ENCODE peak calls at places on chromosomes 5 and 9, in eight cellular contexts. One of them, this sample, is unnamed.
A peak's percentile ranks its signal among the peaks of the same experiment; 100 is the strongest.

GRCh38 chr5:1152771-1153282 is 41.0 kb upstream of the SLC12A7 start:
- DNase-seq in GM23338: no peak
- DNase-seq in right atrium auricular region: no peak
- DNase-seq in Caco-2: no peak
- DNase-seq in heart right ventricle: no peak
- DNase-seq in psoas muscle: no peak
- DNase-seq in stomach: no peak
- DNase-seq in CD8-positive, alpha-beta T cell: no peak
- DNase-seq in this sample: peak; percentile 29

GRCh38 chr5:53557386-53557785 is 3.1 kb upstream of the NDUFS4 start:
- DNase-seq in right atrium auricular region: no peak
- DNase-seq in stomach: no peak
- DNase-seq in heart right ventricle: no peak
- DNase-seq in GM23338: no peak
- DNase-seq in Caco-2: no peak
- DNase-seq in CD8-positive, alpha-beta T cell: no peak
- DNase-seq in psoas muscle: no peak
- DNase-seq in this sample: no peak

GRCh38 chr5:79151933-79152671 is 40.5 kb downstream of the BHMT start:
- DNase-seq in right atrium auricular region: no peak
- DNase-seq in psoas muscle: no peak
- DNase-seq in CD8-positive, alpha-beta T cell: no peak
- DNase-seq in heart right ventricle: no peak
- DNase-seq in stomach: no peak
- DNase-seq in Caco-2: no peak
- DNase-seq in GM23338: peak; percentile 46
- DNase-seq in this sample: peak; percentile 20

GRCh38 chr5:125042243-125042887 is 295.9 kb upstream of the ZNF608 start:
- DNase-seq in stomach: no peak
- DNase-seq in GM23338: no peak
- DNase-seq in CD8-positive, alpha-beta T cell: no peak
- DNase-seq in Caco-2: no peak
- DNase-seq in psoas muscle: no peak
- DNase-seq in heart right ventricle: no peak
- DNase-seq in right atrium auricular region: no peak
- DNase-seq in this sample: peak; percentile 14

GRCh38 chr5:138230981-138231589 is 18.0 kb upstream of the CDC23 start:
- DNase-seq in heart right ventricle: peak; percentile 23
- DNase-seq in CD8-positive, alpha-beta T cell: no peak
- DNase-seq in stomach: peak; percentile 50
- DNase-seq in GM23338: no peak
- DNase-seq in right atrium auricular region: no peak
- DNase-seq in psoas muscle: no peak
- DNase-seq in Caco-2: no peak
- DNase-seq in this sample: no peak

GRCh38 chr5:110086658-110087388 is 397.1 kb downstream of the MAN2A1 start:
- DNase-seq in stomach: no peak
- DNase-seq in GM23338: no peak
- DNase-seq in right atrium auricular region: no peak
- DNase-seq in psoas muscle: peak; percentile 39
- DNase-seq in CD8-positive, alpha-beta T cell: peak; percentile 49
- DNase-seq in Caco-2: no peak
- DNase-seq in heart right ventricle: no peak
- DNase-seq in this sample: no peak

GRCh38 chr5:11483630-11484029 is 420.6 kb downstream of the CTNND2 start:
- DNase-seq in GM23338: no peak
- DNase-seq in right atrium auricular region: no peak
- DNase-seq in heart right ventricle: no peak
- DNase-seq in stomach: no peak
- DNase-seq in Caco-2: no peak
- DNase-seq in CD8-positive, alpha-beta T cell: no peak
- DNase-seq in psoas muscle: no peak
- DNase-seq in this sample: no peak

GRCh38 chr5:139684881-139685749 is 37.0 kb downstream of the CXXC5 start:
- DNase-seq in right atrium auricular region: no peak
- DNase-seq in CD8-positive, alpha-beta T cell: no peak
- DNase-seq in GM23338: peak; percentile 43
- DNase-seq in psoas muscle: peak; percentile 71
- DNase-seq in heart right ventricle: no peak
- DNase-seq in stomach: peak; percentile 75
- DNase-seq in Caco-2: no peak
- DNase-seq in this sample: no peak

GRCh38 chr5:154779105-154779504 is 23.9 kb downstream of the LARP1 start:
- DNase-seq in Caco-2: no peak
- DNase-seq in heart right ventricle: no peak
- DNase-seq in psoas muscle: no peak
- DNase-seq in CD8-positive, alpha-beta T cell: no peak
- DNase-seq in right atrium auricular region: no peak
- DNase-seq in GM23338: no peak
- DNase-seq in stomach: no peak
- DNase-seq in this sample: no peak

GRCh38 chr5:1118231-1118698 is 6.4 kb upstream of the SLC12A7 start:
- DNase-seq in heart right ventricle: no peak
- DNase-seq in GM23338: no peak
- DNase-seq in CD8-positive, alpha-beta T cell: no peak
- DNase-seq in right atrium auricular region: no peak
- DNase-seq in psoas muscle: peak; percentile 74
- DNase-seq in Caco-2: no peak
- DNase-seq in stomach: no peak
- DNase-seq in this sample: no peak

GRCh38 chr9:87497604-87498045 is at the start of gene DAPK1:
- DNase-seq in GM23338: peak; percentile 87
- DNase-seq in heart right ventricle: peak; percentile 21
- DNase-seq in right atrium auricular region: no peak
- DNase-seq in CD8-positive, alpha-beta T cell: no peak
- DNase-seq in Caco-2: peak; percentile 68
- DNase-seq in psoas muscle: peak; percentile 62
- DNase-seq in stomach: peak; percentile 79
- DNase-seq in this sample: peak; percentile 80

GRCh38 chr9:131733601-131734061 is 6.2 kb downstream of the RAPGEF1 start:
- DNase-seq in Caco-2: no peak
- DNase-seq in stomach: peak; percentile 35
- DNase-seq in right atrium auricular region: no peak
- DNase-seq in heart right ventricle: no peak
- DNase-seq in GM23338: peak; percentile 44
- DNase-seq in psoas muscle: peak; percentile 65
- DNase-seq in CD8-positive, alpha-beta T cell: peak; percentile 59
- DNase-seq in this sample: no peak

GRCh38 chr9:17246770-17247169 is 111.9 kb downstream of the CNTLN start:
- DNase-seq in CD8-positive, alpha-beta T cell: no peak
- DNase-seq in GM23338: no peak
- DNase-seq in Caco-2: no peak
- DNase-seq in heart right ventricle: no peak
- DNase-seq in right atrium auricular region: no peak
- DNase-seq in stomach: no peak
- DNase-seq in psoas muscle: no peak
- DNase-seq in this sample: no peak

GRCh38 chr5:102532126-102532525 is 33.3 kb upstream of the SLCO6A1 start:
- DNase-seq in heart right ventricle: peak; percentile 53
- DNase-seq in Caco-2: no peak
- DNase-seq in GM23338: no peak
- DNase-seq in stomach: no peak
- DNase-seq in CD8-positive, alpha-beta T cell: no peak
- DNase-seq in psoas muscle: peak; percentile 20
- DNase-seq in right atrium auricular region: no peak
- DNase-seq in this sample: no peak

GRCh38 chr9:69035438-69036316 is at the start of gene FXN:
- DNase-seq in heart right ventricle: peak; percentile 83
- DNase-seq in right atrium auricular region: peak; percentile 82
- DNase-seq in GM23338: peak; percentile 83
- DNase-seq in psoas muscle: peak; percentile 85
- DNase-seq in stomach: peak; percentile 85
- DNase-seq in Caco-2: peak; percentile 50
- DNase-seq in CD8-positive, alpha-beta T cell: peak; percentile 73
- DNase-seq in this sample: peak; percentile 85

GRCh38 chr5:79436224-79436623 is 77.7 kb downstream of the HOMER1 start:
- DNase-seq in right atrium auricular region: no peak
- DNase-seq in CD8-positive, alpha-beta T cell: no peak
- DNase-seq in heart right ventricle: no peak
- DNase-seq in GM23338: peak; percentile 8
- DNase-seq in Caco-2: no peak
- DNase-seq in psoas muscle: no peak
- DNase-seq in stomach: no peak
- DNase-seq in this sample: no peak

GRCh38 chr9:130319300-130319699 is 53.7 kb downstream of the HMCN2 start:
- DNase-seq in Caco-2: no peak
- DNase-seq in stomach: no peak
- DNase-seq in heart right ventricle: no peak
- DNase-seq in right atrium auricular region: no peak
- DNase-seq in CD8-positive, alpha-beta T cell: no peak
- DNase-seq in GM23338: no peak
- DNase-seq in psoas muscle: no peak
- DNase-seq in this sample: no peak

GRCh38 chr5:98911221-98912040 is 17.4 kb downstream of the CHD1 start:
- DNase-seq in heart right ventricle: no peak
- DNase-seq in Caco-2: no peak
- DNase-seq in CD8-positive, alpha-beta T cell: no peak
- DNase-seq in psoas muscle: no peak
- DNase-seq in right atrium auricular region: no peak
- DNase-seq in GM23338: peak; percentile 9
- DNase-seq in stomach: no peak
- DNase-seq in this sample: no peak

GRCh38 chr9:21520501-21521228 is 38.6 kb upstream of the IFNE start:
- DNase-seq in CD8-positive, alpha-beta T cell: no peak
- DNase-seq in GM23338: no peak
- DNase-seq in psoas muscle: no peak
- DNase-seq in Caco-2: no peak
- DNase-seq in right atrium auricular region: no peak
- DNase-seq in heart right ventricle: no peak
- DNase-seq in stomach: no peak
- DNase-seq in this sample: no peak

GRCh38 chr5:73321757-73322452 is 126.7 kb downstream of the FOXD1 start:
- DNase-seq in Caco-2: no peak
- DNase-seq in heart right ventricle: no peak
- DNase-seq in GM23338: no peak
- DNase-seq in psoas muscle: no peak
- DNase-seq in CD8-positive, alpha-beta T cell: no peak
- DNase-seq in right atrium auricular region: no peak
- DNase-seq in stomach: no peak
- DNase-seq in this sample: no peak

GRCh38 chr9:2492161-2492560 is 129.4 kb upstream of the VLDLR start:
- DNase-seq in psoas muscle: no peak
- DNase-seq in CD8-positive, alpha-beta T cell: no peak
- DNase-seq in GM23338: no peak
- DNase-seq in right atrium auricular region: no peak
- DNase-seq in Caco-2: no peak
- DNase-seq in heart right ventricle: no peak
- DNase-seq in stomach: no peak
- DNase-seq in this sample: no peak
- H3K4me3 ChIP-seq in psoas muscle: no peak overlapping the region
- H3K4me3 ChIP-seq in CD8-positive, alpha-beta T cell: no peak overlapping the region
- H3K4me3 ChIP-seq in GM23338: no peak overlapping the region
- H3K4me3 ChIP-seq in right atrium auricular region: no peak overlapping the region
- H3K4me3 ChIP-seq in Caco-2: no peak overlapping the region
- H3K4me3 ChIP-seq in heart right ventricle: no peak overlapping the region
- H3K4me3 ChIP-seq in stomach: no peak overlapping the region
- H3K4me3 ChIP-seq in this sample: no peak overlapping the region

GRCh38 chr9:83775932-83776331 is 41.6 kb downstream of the GKAP1 start:
- DNase-seq in psoas muscle: no peak
- DNase-seq in GM23338: no peak
- DNase-seq in stomach: no peak
- DNase-seq in right atrium auricular region: no peak
- DNase-seq in CD8-positive, alpha-beta T cell: no peak
- DNase-seq in heart right ventricle: no peak
- DNase-seq in Caco-2: no peak
- DNase-seq in this sample: no peak

GRCh38 chr9:83772860-83773259 is 44.7 kb downstream of the GKAP1 start:
- DNase-seq in psoas muscle: no peak
- DNase-seq in right atrium auricular region: no peak
- DNase-seq in CD8-positive, alpha-beta T cell: no peak
- DNase-seq in heart right ventricle: no peak
- DNase-seq in stomach: no peak
- DNase-seq in Caco-2: no peak
- DNase-seq in GM23338: no peak
- DNase-seq in this sample: no peak

GRCh38 chr9:83778164-83778563 is 39.4 kb downstream of the GKAP1 start:
- DNase-seq in psoas muscle: no peak
- DNase-seq in Caco-2: no peak
- DNase-seq in CD8-positive, alpha-beta T cell: no peak
- DNase-seq in heart right ventricle: no peak
- DNase-seq in GM23338: no peak
- DNase-seq in right atrium auricular region: no peak
- DNase-seq in stomach: no peak
- DNase-seq in this sample: no peak
- H3K4me1 ChIP-seq in psoas muscle: no peaks in the 10 kb centered on the region
- H3K4me1 ChIP-seq in Caco-2: no peaks in the 10 kb centered on the region
- H3K4me1 ChIP-seq in CD8-positive, alpha-beta T cell: no peaks in the 10 kb centered on the region
- H3K4me1 ChIP-seq in heart right ventricle: no peaks in the 10 kb centered on the region
- H3K4me1 ChIP-seq in GM23338: no peaks in the 10 kb centered on the region
- H3K4me1 ChIP-seq in right atrium auricular region: no peaks in the 10 kb centered on the region
- H3K4me1 ChIP-seq in stomach: no peaks in the 10 kb centered on the region
- H3K4me1 ChIP-seq in this sample: no peaks in the 10 kb centered on the region

DNA sequence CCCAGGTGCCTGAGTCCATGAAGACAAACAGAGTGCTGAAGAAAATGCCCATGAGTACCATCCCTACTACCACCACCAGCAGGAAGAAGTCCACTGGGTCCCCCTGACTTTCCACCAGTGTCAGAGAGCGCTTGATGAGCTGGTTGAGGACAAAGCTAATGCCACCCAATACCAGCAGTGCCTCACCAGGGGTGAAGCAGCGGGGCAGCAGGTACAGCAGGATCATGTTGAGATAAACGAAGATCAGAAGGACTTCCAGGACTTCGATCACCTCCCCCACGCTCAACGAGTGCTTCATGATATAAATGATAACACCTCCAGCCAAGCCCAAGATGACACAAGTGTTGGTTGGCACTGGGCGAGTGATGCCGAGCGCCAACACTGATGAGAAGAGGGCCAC is 859 bp downstream of the DOLK start:
- DNase-seq in heart right ventricle: no peak
- DNase-seq in psoas muscle: no peak
- DNase-seq in right atrium auricular region: no peak
- DNase-seq in stomach: no peak
- DNase-seq in Caco-2: peak; percentile 14
- DNase-seq in GM23338: no peak
- DNase-seq in CD8-positive, alpha-beta T cell: no peak
- DNase-seq in this sample: no peak
- H3K4me3 ChIP-seq in heart right ventricle: peak overlapping the region; percentile 79
- H3K4me3 ChIP-seq in psoas muscle: peak overlapping the region; percentile 99
- H3K4me3 ChIP-seq in right atrium auricular region: peak overlapping the region; percentile 95
- H3K4me3 ChIP-seq in stomach: peak overlapping the region; percentile 66
- H3K4me3 ChIP-seq in Caco-2: peak overlapping the region; percentile 98
- H3K4me3 ChIP-seq in GM23338: peak overlapping the region; percentile 99
- H3K4me3 ChIP-seq in CD8-positive, alpha-beta T cell: peak overlapping the region; percentile 93
- H3K4me3 ChIP-seq in this sample: peak overlapping the region; percentile 96

GRCh38 chr9:112327718-112328450 is 5.5 kb downstream of the PTBP3 start:
- DNase-seq in CD8-positive, alpha-beta T cell: no peak
- DNase-seq in GM23338: no peak
- DNase-seq in stomach: no peak
- DNase-seq in Caco-2: no peak
- DNase-seq in heart right ventricle: no peak
- DNase-seq in right atrium auricular region: no peak
- DNase-seq in psoas muscle: no peak
- DNase-seq in this sample: no peak
- H3K4me1 ChIP-seq in CD8-positive, alpha-beta T cell: peaks cover 25% of the 10 kb centered on the region
- H3K4me1 ChIP-seq in GM23338: peaks cover 44% of the 10 kb centered on the region
- H3K4me1 ChIP-seq in stomach: peaks cover 92% of the 10 kb centered on the region
- H3K4me1 ChIP-seq in Caco-2: peaks cover 32% of the 10 kb centered on the region
- H3K4me1 ChIP-seq in heart right ventricle: peaks cover 23% of the 10 kb centered on the region
- H3K4me1 ChIP-seq in right atrium auricular region: no peaks in the 10 kb centered on the region
- H3K4me1 ChIP-seq in psoas muscle: peaks cover 12% of the 10 kb centered on the region
- H3K4me1 ChIP-seq in this sample: peaks cover 31% of the 10 kb centered on the region

GRCh38 chr5:132674671-132675506 is 1.1 kb downstream of the IL4 start:
- DNase-seq in GM23338: no peak
- DNase-seq in stomach: no peak
- DNase-seq in heart right ventricle: no peak
- DNase-seq in psoas muscle: no peak
- DNase-seq in Caco-2: no peak
- DNase-seq in CD8-positive, alpha-beta T cell: no peak
- DNase-seq in right atrium auricular region: peak; percentile 54
- DNase-seq in this sample: no peak
- H3K4me3 ChIP-seq in GM23338: no peak overlapping the region
- H3K4me3 ChIP-seq in stomach: no peak overlapping the region
- H3K4me3 ChIP-seq in heart right ventricle: no peak overlapping the region
- H3K4me3 ChIP-seq in psoas muscle: no peak overlapping the region
- H3K4me3 ChIP-seq in Caco-2: no peak overlapping the region
- H3K4me3 ChIP-seq in CD8-positive, alpha-beta T cell: no peak overlapping the region
- H3K4me3 ChIP-seq in right atrium auricular region: no peak overlapping the region
- H3K4me3 ChIP-seq in this sample: no peak overlapping the region

This sample was measured in HAP-1.